ENCODE peak calls at places on chromosomes 1 and 21, in five cellular contexts. T, L, W, D and B are unnamed samples.

GRCh38 chr1:8004803-8005573 is 21.1 kb downstream of the ERRFI1 start:
- DNase-seq in D (no peak), W (no peak), L (no peak), T (no peak), B (no peak)

GRCh38 chr1:38198099-38198498 is 151.5 kb upstream of the POU3F1 start:
- DNase-seq in D (no peak), T (no peak), W (no peak), L (no peak), B (no peak)

GRCh38 chr21:44286086-44286715 is 525 bp downstream of the AIRE start:
- DNase-seq in W (peak; percentile 51), D (no peak), L (no peak), T (no peak), B (no peak)

GRCh38 chr21:44846485-44847260 is 26.8 kb downstream of the PTTG1IP start:
- DNase-seq in W (peak; percentile 69), T (peak; percentile 64), D (peak; percentile 58), L (peak; percentile 33), B (no peak)

GRCh38 chr1:180301135-180301737 is 71.2 kb downstream of the LHX4 start:
- DNase-seq in L (no peak), T (no peak), W (no peak), D (no peak), B (no peak)

GRCh38 chr1:33143181-33143580 is 38.7 kb downstream of the TRIM62 start:
- DNase-seq in L (no peak), D (no peak), T (no peak), W (no peak), B (no peak)

GRCh38 chr1:61083014-61083798 is 845 bp downstream of the NFIA start:
- DNase-seq in W (no peak), D (peak; percentile 15), L (no peak), T (peak; percentile 59), B (no peak)

GRCh38 chr1:9289090-9289534 is 3.6 kb upstream of the SPSB1 start:
- DNase-seq in W (peak; percentile 91), T (peak; percentile 99), L (peak; percentile 78), D (peak; percentile 90), B (peak; percentile 82)

GRCh38 chr1:175216444-175216843 is 23.9 kb upstream of the KIAA0040 start:
- DNase-seq in W (no peak), L (no peak), T (no peak), D (no peak), B (no peak)